ENCODE peak calls at places on chromosome 11, in ten cellular contexts. V, Z, B, F, N, C, D, E, I and Q are unnamed samples.

GRCh38 chr11:17230867-17231851 is 23.4 kb upstream of the PIK3C2A start:
- DNase-seq in V (no peak), Z (peak; percentile 73), B (no peak), F (no peak), N (peak; percentile 25), C (no peak), D (no peak), E (no peak), I (no peak), Q (peak; percentile 40)

GRCh38 chr11:1402776-1403620 is 13.3 kb downstream of the BRSK2 start:
- DNase-seq in V (no peak), Z (no peak), B (no peak), F (no peak), N (no peak), C (no peak), D (no peak), E (no peak), I (no peak), Q (no peak)

GRCh38 chr11:8081591-8082021 is 595 bp downstream of the TUB start:
- DNase-seq in V (no peak), Z (no peak), B (no peak), F (no peak), N (no peak), C (no peak), D (no peak), E (no peak), I (no peak), Q (no peak)

GRCh38 chr11:107770546-107770945 is 58.7 kb upstream of the SLN start:
- DNase-seq in V (peak; percentile 23), Z (no peak), B (no peak), F (no peak), N (no peak), C (no peak), D (no peak), E (no peak), I (no peak), Q (no peak)

GRCh38 chr11:12792590-12792989 is 118.4 kb downstream of the TEAD1 start:
- DNase-seq in V (no peak), Z (no peak), B (no peak), F (no peak), N (no peak), C (no peak), D (peak; percentile 87), E (no peak), I (no peak), Q (no peak)

GRCh38 chr11:7490054-7490453 is 4.7 kb downstream of the OLFML1 start:
- DNase-seq in V (no peak), Z (no peak), B (no peak), F (no peak), N (no peak), C (no peak), D (peak; percentile 37), E (no peak), I (no peak), Q (no peak)

GRCh38 chr11:65366340-65366773 is 11.8 kb downstream of the TIGD3 start:
- DNase-seq in V (peak; percentile 55), Z (peak; percentile 27), B (no peak), F (no peak), N (no peak), C (no peak), D (peak; percentile 93), E (peak; percentile 49), I (no peak), Q (peak; percentile 84)

GRCh38 chr11:106950067-106950491 is 68.2 kb downstream of the GUCY1A2 start:
- DNase-seq in V (peak; percentile 54), Z (no peak), B (no peak), F (no peak), N (no peak), C (no peak), D (no peak), E (no peak), I (no peak), Q (no peak)

GRCh38 chr11:117998201-117998579 is 12.0 kb downstream of the IL10RA start:
- DNase-seq in V (no peak), Z (no peak), B (no peak), F (no peak), N (peak; percentile 63), C (no peak), D (no peak), E (no peak), I (no peak), Q (peak; percentile 52)

GRCh38 chr11:116310215-116310614 is 462.6 kb downstream of the BUD13 start:
- DNase-seq in V (no peak), Z (no peak), B (no peak), F (no peak), N (no peak), C (no peak), D (peak; percentile 0), E (no peak), I (no peak), Q (no peak)

GRCh38 chr11:84981296-84981695 is 645.8 kb downstream of the DLG2 start:
- DNase-seq in V (no peak), Z (no peak), B (no peak), F (no peak), N (no peak), C (no peak), D (no peak), E (no peak), I (no peak), Q (no peak)

GRCh38 chr11:76807206-76807875 is 24.2 kb downstream of the TSKU start:
- DNase-seq in V (peak; percentile 78), Z (no peak), B (peak; percentile 61), F (peak; percentile 92), N (peak; percentile 47), C (peak; percentile 48), D (peak; percentile 85), E (peak; percentile 90), I (no peak), Q (peak; percentile 81)

GRCh38 chr11:16781821-16782220 is 43.4 kb downstream of the C11orf58 start:
- DNase-seq in V (no peak), Z (no peak), B (no peak), F (no peak), N (no peak), C (no peak), D (no peak), E (no peak), I (no peak), Q (no peak)

GRCh38 chr11:100574894-100575769 is 112.0 kb upstream of the ARHGAP42 start:
- DNase-seq in V (no peak), Z (no peak), B (no peak), F (no peak), N (no peak), C (no peak), D (peak; percentile 61), E (no peak), I (no peak), Q (no peak)
- TF ChIP-seq CTCF in V (peak; percentile 72), Z (no peak), B (no peak), F (peak; percentile 49), N (no peak), C (no peak), D (peak; percentile 33), E (peak; percentile 17), I (peak; percentile 50), Q (no peak)

DNA sequence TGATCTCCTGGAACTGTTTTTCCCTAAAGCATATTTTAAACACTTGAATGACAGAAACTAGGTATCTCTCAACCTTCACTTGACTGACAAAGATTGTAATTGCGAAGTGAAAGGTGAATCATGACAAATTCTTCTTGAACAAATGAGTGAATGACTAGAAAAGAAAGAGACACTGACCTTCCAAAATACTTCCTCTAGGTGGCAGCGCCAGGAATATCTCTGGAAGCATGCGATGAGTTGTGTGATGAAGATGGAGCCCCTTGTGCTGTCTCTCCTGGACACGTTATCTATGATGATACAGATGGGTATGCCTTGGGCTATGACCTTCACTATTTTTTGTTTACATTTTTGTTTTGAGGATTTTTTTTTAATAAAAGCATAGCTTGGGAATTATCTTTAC is 7.0 kb upstream of the CASP12 start:
- DNase-seq in V (no peak), Z (no peak), B (no peak), F (no peak), N (no peak), C (no peak), D (no peak), E (no peak), I (no peak), Q (no peak)
- TF ChIP-seq CTCF in V (no peak), Z (no peak), B (no peak), F (no peak), N (no peak), C (no peak), D (no peak), E (no peak), I (peak; percentile 22), Q (no peak)

DNA sequence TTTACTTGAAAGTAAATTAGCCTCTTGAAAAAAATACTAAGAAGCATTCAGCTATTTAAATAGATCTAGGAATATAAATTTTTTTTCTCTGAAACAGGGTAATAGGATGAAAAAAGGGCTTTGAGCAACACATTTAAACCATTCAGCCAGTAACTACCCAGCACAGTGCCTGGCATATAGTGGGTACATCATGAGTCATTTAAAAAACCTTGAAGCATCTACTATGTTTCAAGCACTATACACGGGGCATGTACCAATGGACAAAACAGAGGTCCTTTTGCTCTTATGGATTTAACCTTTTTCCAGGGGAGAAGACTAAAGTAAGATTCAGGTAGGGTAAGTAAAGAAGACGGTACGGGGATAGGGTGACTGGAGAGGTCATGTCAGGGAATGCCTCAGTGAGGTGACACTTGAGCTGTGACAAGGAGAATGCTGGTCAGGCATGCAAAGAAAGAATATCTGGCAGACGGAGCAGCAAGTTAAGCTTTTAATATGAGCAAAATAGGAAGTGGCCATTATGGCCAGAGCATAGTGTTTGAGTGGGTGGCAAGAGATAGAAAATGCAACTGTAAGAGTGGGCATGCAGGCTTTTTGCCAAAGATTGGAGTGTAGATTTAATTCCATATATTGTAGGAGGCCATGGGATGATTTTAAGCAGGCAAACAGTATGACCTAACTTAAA is 101.1 kb downstream of the HIPK3 start:
- DNase-seq in V (no peak), Z (no peak), B (no peak), F (no peak), N (no peak), C (no peak), D (no peak), E (no peak), I (no peak), Q (no peak)
- TF ChIP-seq CTCF in V (no peak), Z (no peak), B (no peak), F (no peak), N (no peak), C (no peak), D (no peak), E (no peak), I (no peak), Q (no peak)

DNA sequence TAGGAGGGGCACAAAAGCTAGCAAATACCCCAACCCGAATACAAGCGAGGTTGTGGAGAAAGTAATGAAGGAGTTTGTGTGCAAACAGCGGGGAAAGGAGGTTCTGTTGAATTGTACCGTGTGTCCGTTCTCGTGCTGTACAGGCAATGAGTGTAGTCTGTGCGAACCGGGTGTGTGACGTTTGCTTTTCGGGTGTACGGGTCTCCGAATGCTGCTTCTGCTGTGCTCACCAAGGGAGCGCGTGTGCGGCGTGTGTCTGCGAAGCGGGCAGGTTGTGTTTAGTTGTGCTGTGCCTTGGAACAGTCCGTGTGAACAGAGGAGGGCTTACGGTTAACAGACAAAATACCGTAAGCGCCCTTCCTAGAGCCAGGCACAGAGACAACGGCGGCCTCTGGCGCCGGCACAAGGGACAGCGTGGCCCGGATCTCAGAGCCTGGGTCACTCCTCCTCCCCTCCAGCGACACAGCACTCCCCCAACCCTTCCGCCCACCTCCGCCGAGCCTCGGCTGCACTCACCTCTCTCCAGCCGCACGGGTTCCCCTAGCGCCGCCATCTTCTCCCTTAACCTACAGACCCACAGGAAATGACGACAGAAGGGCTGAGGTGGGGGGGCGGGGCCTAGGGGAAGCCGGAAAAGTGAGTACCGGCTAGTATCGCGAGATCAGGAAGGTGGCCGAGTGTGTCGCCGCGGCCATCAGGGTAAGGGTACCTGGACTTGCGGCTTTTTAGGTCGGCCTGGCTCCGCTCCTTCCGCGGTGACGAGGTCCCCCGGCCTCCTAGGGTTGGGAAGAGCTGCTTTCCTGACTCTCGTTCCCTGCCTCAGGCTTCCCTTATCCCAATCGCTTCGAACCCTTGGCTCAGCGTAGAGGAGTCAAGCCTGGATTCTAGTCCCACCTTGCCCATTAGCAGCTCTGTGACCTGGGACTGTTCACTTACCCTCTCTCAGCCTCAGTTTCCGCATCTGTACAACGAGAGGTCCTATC is at the start of gene LIN7C:
- DNase-seq in V (peak; percentile 79), Z (peak; percentile 88), B (peak; percentile 95), F (peak; percentile 98), N (peak; percentile 91), C (peak; percentile 93), D (peak; percentile 96), E (peak; percentile 86), I (peak; percentile 95), Q (peak; percentile 89)
- TF ChIP-seq CTCF in V (no peak), Z (peak; percentile 12), B (no peak), F (peak; percentile 23), N (peak; percentile 27), C (no peak), D (no peak), E (no peak), I (no peak), Q (no peak)